ENCODE peak calls at places on chromosome 2, in ten cellular contexts. One of them, this sample, is unnamed.

GRCh38 chr2:45595724-45596435 is 15.2 kb downstream of the SRBD1 start:
- DNase-seq in HL-60: no peak
- DNase-seq in Calu3: no peak
- DNase-seq in hypothalamus: no peak
- DNase-seq in neural crest cell: no peak
- DNase-seq in brain pericyte: no peak
- DNase-seq in Jurkat, Clone E6-1: no peak
- DNase-seq in T-helper 2 cell: no peak
- DNase-seq in Kasumi-1: no peak
- DNase-seq in stimulated activated CD4-positive, alpha-beta T cell treated with anti-CD3 and anti-CD28 coated beads, Interleukin-2, amount 100 ng/mL, for 48 hours: no peak
- DNase-seq in this sample: no peak

GRCh38 chr2:9251154-9252001 is 44.8 kb downstream of the ASAP2 start:
- DNase-seq in HL-60: no peak
- DNase-seq in Calu3: peak; percentile 54
- DNase-seq in hypothalamus: no peak
- DNase-seq in neural crest cell: no peak
- DNase-seq in brain pericyte: no peak
- DNase-seq in Jurkat, Clone E6-1: no peak
- DNase-seq in T-helper 2 cell: no peak
- DNase-seq in Kasumi-1: no peak
- DNase-seq in stimulated activated CD4-positive, alpha-beta T cell treated with anti-CD3 and anti-CD28 coated beads, Interleukin-2, amount 100 ng/mL, for 48 hours: no peak
- DNase-seq in this sample: no peak

GRCh38 chr2:37110306-37111212 is 26.2 kb downstream of the GPATCH11 start:
- DNase-seq in HL-60: no peak
- DNase-seq in Calu3: no peak
- DNase-seq in hypothalamus: no peak
- DNase-seq in neural crest cell: no peak
- DNase-seq in brain pericyte: no peak
- DNase-seq in Jurkat, Clone E6-1: no peak
- DNase-seq in T-helper 2 cell: no peak
- DNase-seq in Kasumi-1: no peak
- DNase-seq in stimulated activated CD4-positive, alpha-beta T cell treated with anti-CD3 and anti-CD28 coated beads, Interleukin-2, amount 100 ng/mL, for 48 hours: no peak
- DNase-seq in this sample: no peak

GRCh38 chr2:230940476-230940815 is 15.4 kb upstream of the GPR55 start:
- DNase-seq in HL-60: no peak
- DNase-seq in Calu3: no peak
- DNase-seq in hypothalamus: no peak
- DNase-seq in neural crest cell: no peak
- DNase-seq in brain pericyte: no peak
- DNase-seq in Jurkat, Clone E6-1: no peak
- DNase-seq in T-helper 2 cell: no peak
- DNase-seq in Kasumi-1: no peak
- DNase-seq in stimulated activated CD4-positive, alpha-beta T cell treated with anti-CD3 and anti-CD28 coated beads, Interleukin-2, amount 100 ng/mL, for 48 hours: no peak
- DNase-seq in this sample: no peak

GRCh38 chr2:134372611-134373131 is 118.8 kb downstream of the MGAT5 start:
- DNase-seq in HL-60: no peak
- DNase-seq in Calu3: no peak
- DNase-seq in hypothalamus: no peak
- DNase-seq in neural crest cell: no peak
- DNase-seq in brain pericyte: no peak
- DNase-seq in Jurkat, Clone E6-1: no peak
- DNase-seq in T-helper 2 cell: no peak
- DNase-seq in Kasumi-1: no peak
- DNase-seq in stimulated activated CD4-positive, alpha-beta T cell treated with anti-CD3 and anti-CD28 coated beads, Interleukin-2, amount 100 ng/mL, for 48 hours: no peak
- DNase-seq in this sample: no peak

GRCh38 chr2:228369400-228370031 is 188.0 kb upstream of the SPHKAP start:
- DNase-seq in HL-60: no peak
- DNase-seq in Calu3: no peak
- DNase-seq in hypothalamus: no peak
- DNase-seq in neural crest cell: no peak
- DNase-seq in brain pericyte: no peak
- DNase-seq in Jurkat, Clone E6-1: no peak
- DNase-seq in T-helper 2 cell: no peak
- DNase-seq in Kasumi-1: no peak
- DNase-seq in stimulated activated CD4-positive, alpha-beta T cell treated with anti-CD3 and anti-CD28 coated beads, Interleukin-2, amount 100 ng/mL, for 48 hours: no peak
- DNase-seq in this sample: no peak

GRCh38 chr2:100875516-100876230 is 55.7 kb downstream of the NPAS2 start:
- DNase-seq in HL-60: no peak
- DNase-seq in Calu3: no peak
- DNase-seq in hypothalamus: no peak
- DNase-seq in neural crest cell: no peak
- DNase-seq in brain pericyte: no peak
- DNase-seq in Jurkat, Clone E6-1: peak; percentile 86
- DNase-seq in T-helper 2 cell: no peak
- DNase-seq in Kasumi-1: no peak
- DNase-seq in stimulated activated CD4-positive, alpha-beta T cell treated with anti-CD3 and anti-CD28 coated beads, Interleukin-2, amount 100 ng/mL, for 48 hours: no peak
- DNase-seq in this sample: no peak

GRCh38 chr2:24924732-24925131 is 4.7 kb upstream of the ADCY3 start:
- DNase-seq in HL-60: no peak
- DNase-seq in Calu3: no peak
- DNase-seq in hypothalamus: no peak
- DNase-seq in neural crest cell: no peak
- DNase-seq in brain pericyte: no peak
- DNase-seq in Jurkat, Clone E6-1: no peak
- DNase-seq in T-helper 2 cell: no peak
- DNase-seq in Kasumi-1: no peak
- DNase-seq in stimulated activated CD4-positive, alpha-beta T cell treated with anti-CD3 and anti-CD28 coated beads, Interleukin-2, amount 100 ng/mL, for 48 hours: no peak
- DNase-seq in this sample: no peak

GRCh38 chr2:151777487-151777886 is 43.2 kb upstream of the NEB start:
- DNase-seq in HL-60: no peak
- DNase-seq in Calu3: no peak
- DNase-seq in hypothalamus: no peak
- DNase-seq in neural crest cell: no peak
- DNase-seq in brain pericyte: no peak
- DNase-seq in Jurkat, Clone E6-1: no peak
- DNase-seq in T-helper 2 cell: no peak
- DNase-seq in Kasumi-1: peak; percentile 30
- DNase-seq in stimulated activated CD4-positive, alpha-beta T cell treated with anti-CD3 and anti-CD28 coated beads, Interleukin-2, amount 100 ng/mL, for 48 hours: no peak
- DNase-seq in this sample: no peak

GRCh38 chr2:121285077-121285449 is at the start of gene TFCP2L1:
- DNase-seq in HL-60: no peak
- DNase-seq in Calu3: peak; percentile 86
- DNase-seq in hypothalamus: no peak
- DNase-seq in neural crest cell: no peak
- DNase-seq in brain pericyte: no peak
- DNase-seq in Jurkat, Clone E6-1: no peak
- DNase-seq in T-helper 2 cell: peak; percentile 31
- DNase-seq in Kasumi-1: no peak
- DNase-seq in stimulated activated CD4-positive, alpha-beta T cell treated with anti-CD3 and anti-CD28 coated beads, Interleukin-2, amount 100 ng/mL, for 48 hours: no peak
- DNase-seq in this sample: peak; percentile 68

GRCh38 chr2:126979604-126980003 is 80.9 kb downstream of the TEX51 start:
- DNase-seq in HL-60: no peak
- DNase-seq in Calu3: no peak
- DNase-seq in hypothalamus: no peak
- DNase-seq in neural crest cell: no peak
- DNase-seq in brain pericyte: no peak
- DNase-seq in Jurkat, Clone E6-1: no peak
- DNase-seq in T-helper 2 cell: no peak
- DNase-seq in Kasumi-1: no peak
- DNase-seq in stimulated activated CD4-positive, alpha-beta T cell treated with anti-CD3 and anti-CD28 coated beads, Interleukin-2, amount 100 ng/mL, for 48 hours: no peak
- DNase-seq in this sample: no peak

GRCh38 chr2:226031962-226032441 is 632.5 kb downstream of the NYAP2 start:
- DNase-seq in HL-60: no peak
- DNase-seq in Calu3: no peak
- DNase-seq in hypothalamus: no peak
- DNase-seq in neural crest cell: no peak
- DNase-seq in brain pericyte: no peak
- DNase-seq in Jurkat, Clone E6-1: no peak
- DNase-seq in T-helper 2 cell: no peak
- DNase-seq in Kasumi-1: no peak
- DNase-seq in stimulated activated CD4-positive, alpha-beta T cell treated with anti-CD3 and anti-CD28 coated beads, Interleukin-2, amount 100 ng/mL, for 48 hours: no peak
- DNase-seq in this sample: no peak

GRCh38 chr2:204434660-204435462 is 110.4 kb upstream of the PARD3B start:
- DNase-seq in HL-60: no peak
- DNase-seq in Calu3: no peak
- DNase-seq in hypothalamus: no peak
- DNase-seq in neural crest cell: no peak
- DNase-seq in brain pericyte: no peak
- DNase-seq in Jurkat, Clone E6-1: no peak
- DNase-seq in T-helper 2 cell: no peak
- DNase-seq in Kasumi-1: no peak
- DNase-seq in stimulated activated CD4-positive, alpha-beta T cell treated with anti-CD3 and anti-CD28 coated beads, Interleukin-2, amount 100 ng/mL, for 48 hours: no peak
- DNase-seq in this sample: no peak

GRCh38 chr2:104853401-104853925 is 452 bp upstream of the POU3F3 start:
- DNase-seq in HL-60: no peak
- DNase-seq in Calu3: no peak
- DNase-seq in hypothalamus: no peak
- DNase-seq in neural crest cell: no peak
- DNase-seq in brain pericyte: no peak
- DNase-seq in Jurkat, Clone E6-1: no peak
- DNase-seq in T-helper 2 cell: no peak
- DNase-seq in Kasumi-1: no peak
- DNase-seq in stimulated activated CD4-positive, alpha-beta T cell treated with anti-CD3 and anti-CD28 coated beads, Interleukin-2, amount 100 ng/mL, for 48 hours: no peak
- DNase-seq in this sample: no peak

GRCh38 chr2:106232633-106233032 is 38.5 kb upstream of the UXS1 start:
- DNase-seq in HL-60: no peak
- DNase-seq in Calu3: no peak
- DNase-seq in hypothalamus: no peak
- DNase-seq in neural crest cell: no peak
- DNase-seq in brain pericyte: no peak
- DNase-seq in Jurkat, Clone E6-1: no peak
- DNase-seq in T-helper 2 cell: no peak
- DNase-seq in Kasumi-1: no peak
- DNase-seq in stimulated activated CD4-positive, alpha-beta T cell treated with anti-CD3 and anti-CD28 coated beads, Interleukin-2, amount 100 ng/mL, for 48 hours: no peak
- DNase-seq in this sample: no peak

GRCh38 chr2:3483227-3483985 is 35.9 kb downstream of the ADI1 start:
- DNase-seq in HL-60: no peak
- DNase-seq in Calu3: no peak
- DNase-seq in hypothalamus: no peak
- DNase-seq in neural crest cell: no peak
- DNase-seq in brain pericyte: no peak
- DNase-seq in Jurkat, Clone E6-1: no peak
- DNase-seq in T-helper 2 cell: no peak
- DNase-seq in Kasumi-1: no peak
- DNase-seq in stimulated activated CD4-positive, alpha-beta T cell treated with anti-CD3 and anti-CD28 coated beads, Interleukin-2, amount 100 ng/mL, for 48 hours: no peak
- DNase-seq in this sample: no peak

GRCh38 chr2:106030287-106031268 is 163.5 kb downstream of the UXS1 start:
- DNase-seq in HL-60: peak; percentile 17
- DNase-seq in Calu3: peak; percentile 21
- DNase-seq in hypothalamus: no peak
- DNase-seq in neural crest cell: no peak
- DNase-seq in brain pericyte: peak; percentile 73
- DNase-seq in Jurkat, Clone E6-1: no peak
- DNase-seq in T-helper 2 cell: no peak
- DNase-seq in Kasumi-1: no peak
- DNase-seq in stimulated activated CD4-positive, alpha-beta T cell treated with anti-CD3 and anti-CD28 coated beads, Interleukin-2, amount 100 ng/mL, for 48 hours: peak; percentile 17
- DNase-seq in this sample: no peak

GRCh38 chr2:240966906-240967680 is 31.3 kb upstream of the SNED1 start:
- DNase-seq in HL-60: no peak
- DNase-seq in Calu3: no peak
- DNase-seq in hypothalamus: no peak
- DNase-seq in neural crest cell: no peak
- DNase-seq in brain pericyte: no peak
- DNase-seq in Jurkat, Clone E6-1: no peak
- DNase-seq in T-helper 2 cell: no peak
- DNase-seq in Kasumi-1: no peak
- DNase-seq in stimulated activated CD4-positive, alpha-beta T cell treated with anti-CD3 and anti-CD28 coated beads, Interleukin-2, amount 100 ng/mL, for 48 hours: no peak
- DNase-seq in this sample: no peak

GRCh38 chr2:230299618-230300017 is 27.4 kb upstream of the SP140L start:
- DNase-seq in HL-60: no peak
- DNase-seq in Calu3: no peak
- DNase-seq in hypothalamus: no peak
- DNase-seq in neural crest cell: no peak
- DNase-seq in brain pericyte: no peak
- DNase-seq in Jurkat, Clone E6-1: no peak
- DNase-seq in T-helper 2 cell: no peak
- DNase-seq in Kasumi-1: no peak
- DNase-seq in stimulated activated CD4-positive, alpha-beta T cell treated with anti-CD3 and anti-CD28 coated beads, Interleukin-2, amount 100 ng/mL, for 48 hours: no peak
- DNase-seq in this sample: no peak

GRCh38 chr2:208062113-208062512 is 36.8 kb upstream of the PLEKHM3 start:
- DNase-seq in HL-60: no peak
- DNase-seq in Calu3: peak; percentile 36
- DNase-seq in hypothalamus: no peak
- DNase-seq in neural crest cell: no peak
- DNase-seq in brain pericyte: no peak
- DNase-seq in Jurkat, Clone E6-1: peak; percentile 16
- DNase-seq in T-helper 2 cell: peak; percentile 38
- DNase-seq in Kasumi-1: peak; percentile 15
- DNase-seq in stimulated activated CD4-positive, alpha-beta T cell treated with anti-CD3 and anti-CD28 coated beads, Interleukin-2, amount 100 ng/mL, for 48 hours: peak; percentile 8
- DNase-seq in this sample: no peak

GRCh38 chr2:98761909-98762308 is 31.0 kb upstream of the MGAT4A start:
- DNase-seq in HL-60: no peak
- DNase-seq in Calu3: no peak
- DNase-seq in hypothalamus: no peak
- DNase-seq in neural crest cell: no peak
- DNase-seq in brain pericyte: no peak
- DNase-seq in Jurkat, Clone E6-1: no peak
- DNase-seq in T-helper 2 cell: no peak
- DNase-seq in Kasumi-1: no peak
- DNase-seq in stimulated activated CD4-positive, alpha-beta T cell treated with anti-CD3 and anti-CD28 coated beads, Interleukin-2, amount 100 ng/mL, for 48 hours: no peak
- DNase-seq in this sample: no peak

GRCh38 chr2:72781500-72781899 is 44.3 kb downstream of the EXOC6B start:
- DNase-seq in HL-60: no peak
- DNase-seq in Calu3: no peak
- DNase-seq in hypothalamus: no peak
- DNase-seq in neural crest cell: no peak
- DNase-seq in brain pericyte: no peak
- DNase-seq in Jurkat, Clone E6-1: no peak
- DNase-seq in T-helper 2 cell: no peak
- DNase-seq in Kasumi-1: peak; percentile 7
- DNase-seq in stimulated activated CD4-positive, alpha-beta T cell treated with anti-CD3 and anti-CD28 coated beads, Interleukin-2, amount 100 ng/mL, for 48 hours: no peak
- DNase-seq in this sample: no peak

GRCh38 chr2:98188351-98189046 is 101.5 kb downstream of the VWA3B start:
- DNase-seq in HL-60: no peak
- DNase-seq in Calu3: peak; percentile 39
- DNase-seq in hypothalamus: no peak
- DNase-seq in neural crest cell: no peak
- DNase-seq in brain pericyte: no peak
- DNase-seq in Jurkat, Clone E6-1: peak; percentile 14
- DNase-seq in T-helper 2 cell: peak; percentile 9
- DNase-seq in Kasumi-1: no peak
- DNase-seq in stimulated activated CD4-positive, alpha-beta T cell treated with anti-CD3 and anti-CD28 coated beads, Interleukin-2, amount 100 ng/mL, for 48 hours: no peak
- DNase-seq in this sample: no peak

GRCh38 chr2:226756131-226756530 is 43.5 kb downstream of the IRS1 start:
- DNase-seq in HL-60: no peak
- DNase-seq in Calu3: peak; percentile 16
- DNase-seq in hypothalamus: no peak
- DNase-seq in neural crest cell: no peak
- DNase-seq in brain pericyte: no peak
- DNase-seq in Jurkat, Clone E6-1: no peak
- DNase-seq in T-helper 2 cell: no peak
- DNase-seq in Kasumi-1: no peak
- DNase-seq in stimulated activated CD4-positive, alpha-beta T cell treated with anti-CD3 and anti-CD28 coated beads, Interleukin-2, amount 100 ng/mL, for 48 hours: no peak
- DNase-seq in this sample: no peak

GRCh38 chr2:20650880-20651730 is at the start of gene HS1BP3:
- DNase-seq in HL-60: peak; percentile 69
- DNase-seq in Calu3: peak; percentile 94
- DNase-seq in hypothalamus: peak; percentile 58
- DNase-seq in neural crest cell: peak; percentile 81
- DNase-seq in brain pericyte: no peak
- DNase-seq in Jurkat, Clone E6-1: peak; percentile 67
- DNase-seq in T-helper 2 cell: peak; percentile 93
- DNase-seq in Kasumi-1: peak; percentile 77
- DNase-seq in stimulated activated CD4-positive, alpha-beta T cell treated with anti-CD3 and anti-CD28 coated beads, Interleukin-2, amount 100 ng/mL, for 48 hours: peak; percentile 84
- DNase-seq in this sample: peak; percentile 96

GRCh38 chr2:24917086-24917485 is 3.0 kb downstream of the ADCY3 start:
- DNase-seq in HL-60: no peak
- DNase-seq in Calu3: no peak
- DNase-seq in hypothalamus: no peak
- DNase-seq in neural crest cell: no peak
- DNase-seq in brain pericyte: no peak
- DNase-seq in Jurkat, Clone E6-1: no peak
- DNase-seq in T-helper 2 cell: peak; percentile 42
- DNase-seq in Kasumi-1: peak; percentile 20
- DNase-seq in stimulated activated CD4-positive, alpha-beta T cell treated with anti-CD3 and anti-CD28 coated beads, Interleukin-2, amount 100 ng/mL, for 48 hours: no peak
- DNase-seq in this sample: no peak

GRCh38 chr2:3290655-3291054 is 87.0 kb downstream of the EIPR1 start:
- DNase-seq in HL-60: no peak
- DNase-seq in Calu3: no peak
- DNase-seq in hypothalamus: no peak
- DNase-seq in neural crest cell: no peak
- DNase-seq in brain pericyte: no peak
- DNase-seq in Jurkat, Clone E6-1: no peak
- DNase-seq in T-helper 2 cell: no peak
- DNase-seq in Kasumi-1: no peak
- DNase-seq in stimulated activated CD4-positive, alpha-beta T cell treated with anti-CD3 and anti-CD28 coated beads, Interleukin-2, amount 100 ng/mL, for 48 hours: no peak
- DNase-seq in this sample: no peak

GRCh38 chr2:235195921-235196320 is 244.1 kb downstream of the SH3BP4 start:
- DNase-seq in HL-60: no peak
- DNase-seq in Calu3: no peak
- DNase-seq in hypothalamus: no peak
- DNase-seq in neural crest cell: no peak
- DNase-seq in brain pericyte: no peak
- DNase-seq in Jurkat, Clone E6-1: no peak
- DNase-seq in T-helper 2 cell: no peak
- DNase-seq in Kasumi-1: no peak
- DNase-seq in stimulated activated CD4-positive, alpha-beta T cell treated with anti-CD3 and anti-CD28 coated beads, Interleukin-2, amount 100 ng/mL, for 48 hours: no peak
- DNase-seq in this sample: no peak

This sample was measured in HEK293T.